ENCODE peak calls at places on chromosomes 2 and 18, in seven cellular contexts. One of them, this sample, is unnamed.

GRCh38 chr18:47754311-47755101 is 176.0 kb downstream of the SMAD2 start:
- DNase-seq in NCI-H1092 treated with DMSO at 0.1 percent for 48 hours: peak
- DNase-seq in SK-MEL-5: peak
- DNase-seq in left colon: peak
- DNase-seq in MM.1S: peak
- DNase-seq in pancreas: no peak
- DNase-seq in foreskin fibroblast: no peak
- DNase-seq in this sample: no peak

GRCh38 chr2:1602359-1603010 is 141.8 kb downstream of the PXDN start:
- DNase-seq in left colon: no peak
- DNase-seq in pancreas: no peak
- DNase-seq in foreskin fibroblast: no peak
- DNase-seq in NCI-H1092 treated with DMSO at 0.1 percent for 48 hours: no peak
- DNase-seq in MM.1S: no peak
- DNase-seq in SK-MEL-5: no peak
- DNase-seq in this sample: no peak

GRCh38 chr18:79582978-79583377 is 96.6 kb upstream of the CTDP1 start:
- DNase-seq in NCI-H1092 treated with DMSO at 0.1 percent for 48 hours: no peak
- DNase-seq in foreskin fibroblast: no peak
- DNase-seq in SK-MEL-5: no peak
- DNase-seq in MM.1S: no peak
- DNase-seq in left colon: no peak
- DNase-seq in pancreas: no peak
- DNase-seq in this sample: no peak

GRCh38 chr2:175877845-175878563 is 124.1 kb downstream of the LNPK start:
- DNase-seq in MM.1S: no peak
- DNase-seq in foreskin fibroblast: peak
- DNase-seq in left colon: no peak
- DNase-seq in SK-MEL-5: no peak
- DNase-seq in NCI-H1092 treated with DMSO at 0.1 percent for 48 hours: no peak
- DNase-seq in pancreas: no peak
- DNase-seq in this sample: no peak

GRCh38 chr2:99862566-99862965 is 279.8 kb downstream of the AFF3 start:
- DNase-seq in pancreas: no peak
- DNase-seq in left colon: no peak
- DNase-seq in foreskin fibroblast: no peak
- DNase-seq in SK-MEL-5: no peak
- DNase-seq in MM.1S: no peak
- DNase-seq in NCI-H1092 treated with DMSO at 0.1 percent for 48 hours: no peak
- DNase-seq in this sample: no peak

GRCh38 chr2:223262946-223263345 is 211.0 kb downstream of the KCNE4 start:
- DNase-seq in MM.1S: no peak
- DNase-seq in NCI-H1092 treated with DMSO at 0.1 percent for 48 hours: no peak
- DNase-seq in SK-MEL-5: no peak
- DNase-seq in pancreas: no peak
- DNase-seq in left colon: no peak
- DNase-seq in foreskin fibroblast: peak
- DNase-seq in this sample: peak

GRCh38 chr2:139427164-139427563 is 647.0 kb upstream of the NXPH2 start:
- DNase-seq in foreskin fibroblast: no peak
- DNase-seq in left colon: no peak
- DNase-seq in NCI-H1092 treated with DMSO at 0.1 percent for 48 hours: no peak
- DNase-seq in MM.1S: no peak
- DNase-seq in pancreas: no peak
- DNase-seq in SK-MEL-5: no peak
- DNase-seq in this sample: no peak

GRCh38 chr2:207230261-207231105 is 64.7 kb upstream of the KLF7 start:
- DNase-seq in MM.1S: peak
- DNase-seq in SK-MEL-5: peak
- DNase-seq in pancreas: no peak
- DNase-seq in foreskin fibroblast: no peak
- DNase-seq in left colon: no peak
- DNase-seq in NCI-H1092 treated with DMSO at 0.1 percent for 48 hours: no peak
- DNase-seq in this sample: no peak

GRCh38 chr2:178075006-178075326 is 2.4 kb upstream of the PDE11A start:
- DNase-seq in pancreas: no peak
- DNase-seq in NCI-H1092 treated with DMSO at 0.1 percent for 48 hours: no peak
- DNase-seq in SK-MEL-5: no peak
- DNase-seq in MM.1S: no peak
- DNase-seq in left colon: no peak
- DNase-seq in foreskin fibroblast: no peak
- DNase-seq in this sample: no peak

GRCh38 chr2:54570925-54571694 is 115.0 kb downstream of the SPTBN1 start:
- DNase-seq in foreskin fibroblast: peak
- DNase-seq in pancreas: no peak
- DNase-seq in left colon: peak
- DNase-seq in SK-MEL-5: peak
- DNase-seq in NCI-H1092 treated with DMSO at 0.1 percent for 48 hours: peak
- DNase-seq in MM.1S: peak
- DNase-seq in this sample: peak

GRCh38 chr18:57775937-57776336 is 27.2 kb downstream of the ATP8B1 start:
- DNase-seq in MM.1S: no peak
- DNase-seq in pancreas: no peak
- DNase-seq in NCI-H1092 treated with DMSO at 0.1 percent for 48 hours: no peak
- DNase-seq in left colon: no peak
- DNase-seq in foreskin fibroblast: peak
- DNase-seq in SK-MEL-5: no peak
- DNase-seq in this sample: peak

GRCh38 chr2:168816369-168816768 is 13.9 kb downstream of the NOSTRIN start:
- DNase-seq in left colon: no peak
- DNase-seq in NCI-H1092 treated with DMSO at 0.1 percent for 48 hours: no peak
- DNase-seq in foreskin fibroblast: peak
- DNase-seq in SK-MEL-5: no peak
- DNase-seq in MM.1S: no peak
- DNase-seq in pancreas: no peak
- DNase-seq in this sample: peak

GRCh38 chr2:24124003-24124585 is 825 bp downstream of the FAM228B start:
- DNase-seq in left colon: no peak
- DNase-seq in pancreas: no peak
- DNase-seq in MM.1S: no peak
- DNase-seq in SK-MEL-5: no peak
- DNase-seq in foreskin fibroblast: no peak
- DNase-seq in NCI-H1092 treated with DMSO at 0.1 percent for 48 hours: peak
- DNase-seq in this sample: no peak

GRCh38 chr2:165112133-165112573 is 91.7 kb downstream of the SCN3A start:
- DNase-seq in left colon: no peak
- DNase-seq in NCI-H1092 treated with DMSO at 0.1 percent for 48 hours: no peak
- DNase-seq in SK-MEL-5: no peak
- DNase-seq in MM.1S: no peak
- DNase-seq in pancreas: no peak
- DNase-seq in foreskin fibroblast: no peak
- DNase-seq in this sample: no peak

GRCh38 chr2:213187833-213188532 is 36.6 kb upstream of the IKZF2 start:
- DNase-seq in NCI-H1092 treated with DMSO at 0.1 percent for 48 hours: no peak
- DNase-seq in left colon: no peak
- DNase-seq in MM.1S: no peak
- DNase-seq in SK-MEL-5: no peak
- DNase-seq in pancreas: no peak
- DNase-seq in foreskin fibroblast: peak
- DNase-seq in this sample: no peak

GRCh38 chr2:3248754-3249476 is 128.7 kb downstream of the EIPR1 start:
- DNase-seq in SK-MEL-5: no peak
- DNase-seq in left colon: no peak
- DNase-seq in foreskin fibroblast: peak
- DNase-seq in NCI-H1092 treated with DMSO at 0.1 percent for 48 hours: no peak
- DNase-seq in MM.1S: no peak
- DNase-seq in pancreas: no peak
- DNase-seq in this sample: no peak

GRCh38 chr2:217954469-217954868 is 48.3 kb downstream of the TNS1 start:
- DNase-seq in NCI-H1092 treated with DMSO at 0.1 percent for 48 hours: no peak
- DNase-seq in foreskin fibroblast: no peak
- DNase-seq in left colon: no peak
- DNase-seq in SK-MEL-5: no peak
- DNase-seq in MM.1S: no peak
- DNase-seq in pancreas: peak
- DNase-seq in this sample: no peak